ENCODE peak calls at places on chromosomes 16 and 17, in four cellular contexts. Q is HepG2, G is GM12878, Z is SK-N-SH. H is an unnamed sample.

GRCh38 chr16:57601801-57602478 is 26.5 kb upstream of the ADGRG1 start:
- DNase-seq in G (peak; percentile 93), Q (no peak), Z (no peak), H (peak; percentile 54)

GRCh38 chr17:16342979-16343378 is 10.3 kb downstream of the CENPV start:
- DNase-seq in Q (no peak), Z (no peak), G (no peak), H (no peak)

GRCh38 chr16:85278851-85279250 is 166.6 kb upstream of the CIBAR2 start:
- DNase-seq in Q (no peak), Z (no peak), G (no peak), H (no peak)

GRCh38 chr17:50550661-50551432 is 3.9 kb downstream of the SPATA20 start:
- DNase-seq in Q (peak; percentile 84), Z (peak; percentile 95), G (no peak), H (peak; percentile 73)

GRCh38 chr17:22411185-22411784 is 719.0 kb downstream of the KCNJ18 start:
- DNase-seq in Z (peak; percentile 75), G (no peak), Q (no peak), H (peak; percentile 41)

GRCh38 chr17:40511136-40511535 is 9.7 kb upstream of the TNS4 start:
- DNase-seq in Z (no peak), Q (no peak), G (no peak), H (no peak)

GRCh38 chr16:9225527-9226316 is 134.3 kb downstream of the HAPSTR1 start:
- DNase-seq in Z (peak; percentile 30), Q (peak; percentile 59), G (no peak), H (peak; percentile 29)

GRCh38 chr17:66098040-66098439 is 93.9 kb downstream of the CEP112 start:
- DNase-seq in G (no peak), Z (no peak), Q (no peak), H (no peak)

GRCh38 chr17:69672924-69673323 is 258.4 kb downstream of the MAP2K6 start:
- DNase-seq in G (no peak), Q (no peak), Z (no peak), H (no peak)

GRCh38 chr16:75108792-75109731 is 7.5 kb downstream of the LDHD start:
- DNase-seq in Q (no peak), Z (no peak), G (peak; percentile 62), H (no peak)

GRCh38 chr17:17814162-17815061 is 22.4 kb downstream of the SREBF1 start:
- DNase-seq in Z (no peak), G (no peak), Q (no peak), H (no peak)

GRCh38 chr16:77599793-77600415 is 122.4 kb upstream of the NUDT7 start:
- DNase-seq in G (no peak), Z (peak; percentile 30), Q (peak; percentile 41), H (peak; percentile 22)

GRCh38 chr17:44914148-44914547 is 1.2 kb downstream of the GFAP start:
- DNase-seq in Z (no peak), G (no peak), Q (no peak), H (peak; percentile 55)

GRCh38 chr16:75238132-75238852 is 13.1 kb downstream of the BCAR1 start:
- DNase-seq in Z (peak; percentile 71), Q (peak; percentile 89), G (no peak), H (no peak)

GRCh38 chr16:52076332-52077115 is 470.4 kb downstream of the TOX3 start:
- DNase-seq in Q (no peak), Z (no peak), G (no peak), H (no peak)

GRCh38 chr16:84349852-84350565 is 18.3 kb upstream of the ATP2C2 start:
- DNase-seq in G (no peak), Q (no peak), Z (no peak), H (no peak)

GRCh38 chr17:71071837-71072236 is 902.5 kb downstream of the KCNJ2 start:
- DNase-seq in G (no peak), Q (peak; percentile 11), Z (peak; percentile 5), H (no peak)

GRCh38 chr16:8200839-8201238 is 389.5 kb downstream of the TMEM114 start:
- DNase-seq in Q (no peak), Z (no peak), G (no peak), H (no peak)

GRCh38 chr17:79651266-79651665 is 40.4 kb upstream of the RBFOX3 start:
- DNase-seq in Q (no peak), G (no peak), Z (peak; percentile 15), H (no peak)

GRCh38 chr17:29694923-29695563 is 72.3 kb upstream of the CORO6 start:
- DNase-seq in Q (no peak), Z (no peak), G (no peak), H (no peak)
- TF ChIP-seq FOXM1 in Q (no peak), Z (no peak), G (no peak), H (no peak)

GRCh38 chr16:35182943-35183550 is 1723.6 kb downstream of the TP53TG3F start:
- DNase-seq in G (no peak), Q (no peak), Z (no peak), H (no peak)

GRCh38 chr16:35182043-35182677 is 1722.7 kb downstream of the TP53TG3F start:
- DNase-seq in G (no peak), Q (no peak), Z (no peak), H (no peak)

GRCh38 chr16:35185366-35186044 is 1726.1 kb downstream of the TP53TG3F start:
- DNase-seq in Q (no peak), G (no peak), Z (no peak), H (no peak)

GRCh38 chr16:35186045-35186759 is 1726.8 kb downstream of the TP53TG3F start:
- DNase-seq in Z (no peak), G (no peak), Q (no peak), H (no peak)

DNA sequence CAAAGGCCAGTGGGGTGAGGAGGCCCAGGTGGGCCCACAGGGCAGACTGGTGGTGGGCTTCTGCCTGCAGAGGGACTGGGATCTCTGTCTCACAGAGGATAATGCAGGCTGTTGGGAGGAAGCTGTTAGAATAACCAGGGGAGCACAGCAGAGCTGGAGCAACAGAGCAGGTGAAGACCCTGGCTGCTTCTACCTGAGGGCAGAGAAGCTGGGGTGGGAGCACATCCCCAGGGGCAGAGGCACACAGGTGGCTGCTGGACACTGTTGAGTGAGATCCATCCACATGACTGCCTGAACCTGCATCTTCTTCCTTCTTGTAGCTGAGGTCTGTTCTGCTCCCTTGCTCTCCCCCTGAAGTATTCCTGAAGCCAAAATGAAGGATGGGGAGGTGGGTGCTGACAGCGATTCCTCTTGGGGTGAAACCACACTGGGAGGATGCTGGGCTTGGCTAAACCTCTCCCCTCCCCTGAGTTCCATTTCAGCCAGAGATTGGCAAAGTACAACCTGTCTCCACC is 1725.0 kb downstream of the TP53TG3F start:
- DNase-seq in G (no peak), Z (no peak), Q (no peak), H (no peak)
- H3K9me3 ChIP-seq in G (no peaks in the 10 kb centered on the region), Z (no peaks in the 10 kb centered on the region), Q (peaks cover 85% of the 10 kb centered on the region), H (no peaks in the 10 kb centered on the region)

GRCh38 chr16:11582157-11582814 is 4.4 kb downstream of the LITAF start:
- DNase-seq in Z (no peak), Q (no peak), G (no peak), H (no peak)
- TF ChIP-seq FOXM1 in Z (no peak), Q (no peak), G (peak; percentile 91), H (no peak)

GRCh38 chr16:54351171-54351570 is 64.6 kb upstream of the IRX3 start:
- DNase-seq in Q (no peak), Z (no peak), G (no peak), H (no peak)
- H3K9me3 ChIP-seq in Q (no peaks in the 10 kb centered on the region), Z (no peaks in the 10 kb centered on the region), G (no peaks in the 10 kb centered on the region), H (no peaks in the 10 kb centered on the region)